ENCODE peak calls at places on chromosomes 2 and 18, in four cellular contexts. I is activated T-cell treated with anti-CD3 and anti-CD28 coated beads for 24 hours, Y is ELR, G is left ventricle myocardium inferior. S is an unnamed sample.

GRCh38 chr2:120132190-120132589 is 91.0 kb downstream of the TMEM185B start:
- DNase-seq in G (no peak), Y (peak), I (no peak), S (no peak)

GRCh38 chr2:27655155-27655951 is 8.1 kb downstream of the SUPT7L start:
- DNase-seq in Y (peak), I (no peak), G (no peak), S (no peak)

GRCh38 chr2:96359310-96359709 is 23.7 kb downstream of the NCAPH start:
- DNase-seq in I (no peak), Y (no peak), G (peak), S (no peak)

GRCh38 chr2:151052850-151053660 is 208.6 kb downstream of the RBM43 start:
- DNase-seq in I (no peak), G (no peak), Y (peak), S (no peak)

GRCh38 chr2:206086683-206087350 is 843 bp upstream of the INO80D start:
- DNase-seq in Y (peak), I (no peak), G (no peak), S (no peak)

GRCh38 chr2:61718965-61719364 is 134.9 kb downstream of the FAM161A start:
- DNase-seq in I (no peak), Y (no peak), G (peak), S (no peak)

GRCh38 chr18:63320041-63320689 is 596 bp upstream of the BCL2 start:
- DNase-seq in G (peak), I (peak), Y (peak), S (peak)

GRCh38 chr18:48724455-48724854 is 185.6 kb downstream of the CTIF start:
- DNase-seq in I (no peak), G (no peak), Y (no peak), S (no peak)

GRCh38 chr18:46559946-46560670 is 96.9 kb downstream of the LOXHD1 start:
- DNase-seq in Y (no peak), G (no peak), I (no peak), S (no peak)

GRCh38 chr2:120586507-120587283 is 149.0 kb upstream of the GLI2 start:
- DNase-seq in Y (no peak), G (no peak), I (no peak), S (no peak)